ENCODE peak calls at places on chromosome 18, in ten cellular contexts. W is breast epithelium; I is CD4-positive, alpha-beta memory T cell; F is pancreas; M is small intestine; G is fibroblast of lung; K is endodermal cell; L is heart left ventricle; R is lower lobe of right lung; Q is PC-9. E is an unnamed sample.

GRCh38 chr18:42156266-42156665 is 201.2 kb downstream of the PIK3C3 start:
- DNase-seq in Q (no peak), I (no peak), R (no peak), F (no peak), M (no peak), K (no peak), G (no peak), W (no peak), L (no peak), E (no peak)

GRCh38 chr18:63881851-63882250 is 5.7 kb upstream of the SERPINB2 start:
- DNase-seq in Q (no peak), F (no peak), W (no peak), I (no peak), K (no peak), R (no peak), G (no peak), L (no peak), M (no peak), E (no peak)

GRCh38 chr18:77397617-77398016 is 148.0 kb downstream of the GALR1 start:
- DNase-seq in L (no peak), Q (no peak), F (no peak), M (no peak), K (no peak), R (no peak), W (no peak), I (no peak), G (no peak), E (no peak)

GRCh38 chr18:61950371-61950770 is 57.6 kb upstream of the RNF152 start:
- DNase-seq in F (no peak), W (peak; percentile 44), Q (no peak), K (no peak), R (no peak), M (no peak), G (no peak), L (no peak), I (no peak), E (no peak)

GRCh38 chr18:59906203-59906602 is 6.4 kb downstream of the PMAIP1 start:
- DNase-seq in G (no peak), K (no peak), Q (no peak), R (no peak), W (no peak), I (no peak), M (no peak), L (no peak), F (no peak), E (no peak)

GRCh38 chr18:67599277-67599676 is 82.8 kb upstream of the DSEL start:
- DNase-seq in K (no peak), W (no peak), Q (no peak), R (no peak), L (no peak), G (peak; percentile 56), I (no peak), M (no peak), F (no peak), E (no peak)

GRCh38 chr18:26133652-26134051 is at the start of gene PSMA8:
- DNase-seq in W (no peak), F (no peak), M (no peak), K (peak; percentile 68), Q (no peak), I (peak; percentile 56), R (no peak), L (peak; percentile 32), G (no peak), E (peak; percentile 43)

GRCh38 chr18:10045296-10045891 is 131.6 kb downstream of the VAPA start:
- DNase-seq in G (no peak), R (no peak), Q (no peak), M (no peak), K (peak; percentile 35), I (no peak), W (peak; percentile 43), L (no peak), F (no peak), E (no peak)

GRCh38 chr18:76384114-76384790 is 110.8 kb downstream of the ZNF516 start:
- DNase-seq in F (peak; percentile 7), K (peak; percentile 41), R (no peak), L (no peak), Q (no peak), M (no peak), W (no peak), I (no peak), G (no peak), E (no peak)

GRCh38 chr18:50203801-50204604 is 9.1 kb upstream of the MYO5B start:
- DNase-seq in M (peak; percentile 73), G (peak; percentile 22), F (peak; percentile 41), W (no peak), Q (peak; percentile 37), L (no peak), I (no peak), R (peak; percentile 51), K (peak; percentile 91), E (peak; percentile 80)

GRCh38 chr18:74512321-74513053 is 16.3 kb downstream of the CNDP2 start:
- DNase-seq in I (no peak), G (no peak), W (no peak), L (no peak), F (no peak), R (no peak), K (no peak), M (no peak), Q (no peak), E (no peak)

GRCh38 chr18:43009666-43010065 is 105.8 kb downstream of the RIT2 start:
- DNase-seq in I (no peak), W (no peak), K (no peak), F (no peak), G (no peak), M (no peak), L (no peak), Q (no peak), R (no peak), E (no peak)

DNA sequence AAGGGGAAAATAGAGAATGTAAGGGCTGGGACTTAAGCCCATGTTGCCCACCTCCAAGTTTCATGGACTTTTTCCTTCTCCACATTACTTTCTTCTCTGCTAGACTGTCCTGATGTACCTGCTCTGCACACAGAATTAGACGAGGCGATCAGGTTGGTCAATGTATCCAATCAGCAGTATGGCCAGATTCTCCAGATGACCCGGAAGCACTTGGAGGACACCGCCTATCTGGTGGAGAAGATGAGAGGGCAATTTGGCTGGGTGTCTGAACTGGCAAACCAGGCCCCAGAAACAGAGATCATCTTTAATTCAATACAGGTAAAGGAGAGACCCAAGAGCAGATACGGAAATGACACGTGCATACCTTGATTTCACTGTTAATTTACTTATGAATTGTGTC is 16.2 kb upstream of the TYMS start:
- DNase-seq in W (no peak), M (no peak), F (no peak), Q (no peak), K (no peak), I (no peak), G (no peak), L (no peak), R (no peak), E (no peak)
- H3K27ac ChIP-seq in W (no peak overlapping the region), M (no peak overlapping the region), F (no peak overlapping the region), Q (no peak overlapping the region), K (no peak overlapping the region), I (no peak overlapping the region), G (no peak overlapping the region), L (no peak overlapping the region), R (no peak overlapping the region), E (no peak overlapping the region)

GRCh38 chr18:71304856-71305255 is 1016.0 kb downstream of the SOCS6 start:
- DNase-seq in Q (no peak), G (no peak), L (no peak), F (no peak), M (no peak), I (no peak), R (no peak), K (peak; percentile 63), W (no peak), E (no peak)
- H3K9me3 ChIP-seq in Q (peaks cover 5% of the 10 kb centered on the region), G (no peaks in the 10 kb centered on the region), L (no peaks in the 10 kb centered on the region), F (no peaks in the 10 kb centered on the region), M (no peaks in the 10 kb centered on the region), I (no peaks in the 10 kb centered on the region), R (no peaks in the 10 kb centered on the region), K (peaks cover 60% of the 10 kb centered on the region), W (no peaks in the 10 kb centered on the region), E (no peaks in the 10 kb centered on the region)

DNA sequence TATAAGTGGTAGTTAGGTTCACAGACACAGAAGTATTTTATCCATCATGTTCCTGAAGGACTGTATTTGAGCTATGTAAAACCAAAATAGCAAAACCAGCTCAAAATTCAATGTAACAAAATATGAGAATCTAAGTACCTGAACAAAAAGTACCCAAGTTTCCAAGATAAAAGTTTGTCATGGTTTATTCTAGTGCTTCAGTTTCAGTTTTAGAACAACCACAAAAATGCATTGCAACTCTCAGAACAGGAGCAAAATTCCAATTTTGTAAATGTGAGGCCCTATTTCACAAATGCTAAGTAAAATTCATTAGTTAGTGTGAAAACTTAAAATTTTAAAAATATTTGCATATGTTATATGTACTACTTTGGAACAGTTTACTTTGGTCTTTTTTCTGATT is 5.0 kb upstream of the ALPK2 start:
- DNase-seq in W (no peak), M (no peak), G (no peak), L (no peak), I (no peak), K (no peak), R (no peak), F (no peak), Q (no peak), E (no peak)
- H3K27me3 ChIP-seq in W (no peaks in the 10 kb centered on the region), M (no peaks in the 10 kb centered on the region), G (no peaks in the 10 kb centered on the region), L (no peaks in the 10 kb centered on the region), I (no peaks in the 10 kb centered on the region), K (peaks cover 14% of the 10 kb centered on the region), R (no peaks in the 10 kb centered on the region), F (no peaks in the 10 kb centered on the region), Q (no peaks in the 10 kb centered on the region), E (no peaks in the 10 kb centered on the region)

GRCh38 chr18:79988925-79989361 is 580 bp upstream of the TXNL4A start:
- DNase-seq in F (no peak), L (no peak), W (peak; percentile 57), Q (peak; percentile 32), G (peak; percentile 66), K (no peak), M (no peak), I (no peak), R (peak; percentile 57), E (peak; percentile 43)

GRCh38 chr18:79988079-79988924 is at the start of gene TXNL4A:
- DNase-seq in F (peak; percentile 77), Q (peak; percentile 70), K (peak; percentile 88), G (peak; percentile 88), W (peak; percentile 70), R (peak; percentile 94), M (peak; percentile 88), I (peak; percentile 86), L (peak; percentile 91), E (peak; percentile 81)

GRCh38 chr18:79987566-79987965 is 797 bp downstream of the TXNL4A start:
- DNase-seq in R (no peak), W (no peak), K (no peak), G (peak; percentile 11), F (no peak), I (no peak), M (peak; percentile 14), L (no peak), Q (no peak), E (no peak)

GRCh38 chr18:79985172-79985571 is 3.2 kb downstream of the TXNL4A start:
- DNase-seq in W (no peak), F (no peak), L (no peak), K (no peak), I (no peak), R (no peak), Q (no peak), G (no peak), M (no peak), E (no peak)

DNA sequence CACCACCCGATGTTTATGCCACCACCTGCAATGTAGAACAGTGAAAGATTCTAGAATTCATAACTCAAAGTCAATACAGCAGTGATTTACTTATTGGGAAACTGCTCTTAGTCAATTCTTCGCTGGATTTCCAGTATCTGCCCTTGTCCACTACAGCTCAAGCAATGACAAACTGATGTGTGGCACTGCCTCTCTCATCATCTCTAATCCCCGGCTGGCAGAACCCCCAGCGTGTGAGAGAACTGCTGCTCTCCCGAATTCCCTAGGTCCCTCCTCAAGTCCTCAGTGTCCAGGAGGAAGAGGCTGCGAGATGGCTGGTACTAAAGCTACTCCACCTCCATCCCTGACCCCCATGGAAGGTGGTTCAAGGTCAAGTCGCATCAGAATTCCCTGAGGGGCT is 1.6 kb downstream of the TXNL4A start:
- DNase-seq in W (no peak), Q (no peak), K (no peak), G (no peak), L (no peak), I (no peak), M (peak; percentile 8), R (no peak), F (no peak), E (no peak)
- H3K27ac ChIP-seq in W (no peak overlapping the region), Q (no peak overlapping the region), K (no peak overlapping the region), G (peak overlapping the region; percentile 53), L (no peak overlapping the region), I (peak overlapping the region; percentile 95), M (no peak overlapping the region), R (no peak overlapping the region), F (no peak overlapping the region), E (no peak overlapping the region)

E was measured in Peyer's patch.